ENCODE peak calls at places on chromosomes 4 and X, in five cellular contexts. F is T47D, G is HCT116, I is HepG2, Y is K562. M is an unnamed sample.

GRCh38 chr4:176185068-176185467 is 10.3 kb downstream of the SPATA4 start:
- DNase-seq in Y (no peak), I (no peak), F (no peak), G (no peak), M (no peak)

GRCh38 chr4:165440415-165440882 is 61.6 kb downstream of the CPE start:
- DNase-seq in G (peak), F (no peak), Y (no peak), I (peak), M (peak)

GRCh38 chr4:85491527-85491926 is 16.6 kb downstream of the ARHGAP24 start:
- DNase-seq in G (no peak), I (no peak), Y (no peak), F (no peak), M (no peak)

GRCh38 chrX:20989361-20989760 is 384.9 kb upstream of the CNKSR2 start:
- DNase-seq in F (no peak), Y (no peak), G (no peak), I (no peak), M (no peak)

GRCh38 chrX:119698835-119699234 is 5.9 kb upstream of the SEPTIN6 start:
- DNase-seq in Y (peak), I (peak), G (peak), F (peak), M (peak)

GRCh38 chr4:53476232-53477037 is 99.0 kb downstream of the FIP1L1 start:
- DNase-seq in G (no peak), F (no peak), I (no peak), Y (no peak), M (no peak)

GRCh38 chrX:125289209-125289608 is 30.5 kb upstream of the TEX13C start:
- DNase-seq in I (peak), Y (no peak), G (no peak), F (no peak), M (no peak)

GRCh38 chr4:25060586-25061340 is 30.0 kb upstream of the LGI2 start:
- DNase-seq in F (no peak), I (no peak), Y (no peak), G (no peak), M (no peak)

GRCh38 chr4:176052744-176053143 is 12.9 kb upstream of the WDR17 start:
- DNase-seq in Y (no peak), G (no peak), I (no peak), F (no peak), M (no peak)

GRCh38 chrX:53435997-53436396 is 1.8 kb upstream of the HSD17B10 start:
- DNase-seq in F (peak), G (peak), Y (peak), I (peak), M (peak)

DNA sequence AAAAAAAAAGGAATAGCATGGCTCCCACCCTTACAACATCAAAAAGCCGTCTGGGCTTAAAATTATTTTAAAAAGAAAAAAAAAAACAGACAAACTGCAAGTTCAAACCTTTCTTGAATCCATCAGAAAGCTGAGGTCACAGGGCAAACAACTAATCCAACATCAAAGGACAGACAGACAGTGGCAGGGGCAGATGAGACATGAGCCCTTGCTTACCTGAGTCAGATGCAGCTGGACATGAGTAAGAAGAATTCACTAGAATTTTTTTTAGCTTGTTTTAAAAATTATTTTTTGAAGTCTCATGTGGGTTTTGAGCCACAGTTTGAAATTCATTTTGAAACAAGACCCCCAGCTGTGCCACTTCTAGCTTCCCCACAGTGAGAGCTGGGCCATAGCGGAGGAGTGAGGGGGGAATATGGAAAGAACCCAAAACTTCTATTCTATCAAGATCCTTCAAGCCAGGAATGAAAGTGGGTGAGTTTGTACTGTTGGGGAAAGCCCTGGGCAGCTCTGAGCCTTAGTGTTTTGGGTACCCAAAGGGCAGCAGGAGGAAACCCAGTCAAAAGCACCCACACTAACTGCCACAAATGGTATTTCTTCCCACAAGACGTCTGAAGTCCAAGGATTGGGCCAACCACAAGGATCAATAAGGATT is 111.4 kb downstream of the ATXN3L start:
- DNase-seq in G (no peak), Y (no peak), I (peak), F (no peak), M (no peak)
- TF ChIP-seq JUND in G (no peak), Y (no peak), I (no peak), F (no peak), M (no peak)

DNA sequence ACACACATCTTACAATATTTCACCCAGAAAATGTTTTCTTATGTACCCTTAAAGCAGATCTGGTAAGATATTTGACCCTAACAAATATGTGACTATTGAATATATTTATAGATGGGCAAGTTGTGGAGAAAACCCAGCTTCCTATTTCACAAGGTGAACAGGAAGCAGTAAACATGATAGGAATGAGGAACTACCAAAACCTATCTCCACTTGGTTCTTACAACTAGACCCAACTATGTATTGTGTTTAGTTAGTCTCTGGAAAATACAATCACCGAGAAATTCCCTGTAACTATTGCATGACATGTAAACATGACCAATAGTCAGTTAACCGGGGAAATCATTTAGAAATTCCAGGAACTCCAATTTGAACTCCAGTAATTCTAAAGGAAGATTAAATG is 8.4 kb upstream of the RXFP1 start:
- DNase-seq in G (no peak), F (no peak), Y (no peak), I (no peak), M (no peak)
- TF ChIP-seq JUND in G (no peak), F (no peak), Y (no peak), I (no peak), M (no peak)

DNA sequence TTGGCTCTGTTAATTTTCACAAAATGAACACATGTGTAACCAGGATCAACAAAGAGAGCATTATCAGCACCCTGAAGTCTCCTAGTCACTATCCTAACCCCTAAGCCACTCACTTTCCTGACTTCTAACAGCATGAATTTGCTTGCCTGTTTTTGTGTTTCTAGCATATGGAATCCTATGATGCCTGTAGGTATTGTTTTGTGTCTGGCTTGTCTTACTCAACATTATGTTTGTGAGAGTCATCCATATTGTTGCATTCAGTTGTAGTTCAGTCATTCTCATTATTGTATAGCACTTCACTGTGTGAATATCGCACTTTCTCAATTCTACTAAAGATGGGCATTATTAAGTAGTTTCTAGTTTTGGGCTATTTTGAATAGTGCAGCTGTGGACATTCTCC is 15.6 kb downstream of the EDNRA start:
- DNase-seq in Y (no peak), I (no peak), F (no peak), G (no peak), M (no peak)
- TF ChIP-seq JUND in Y (no peak), I (no peak), F (no peak), G (no peak), M (no peak)

DNA sequence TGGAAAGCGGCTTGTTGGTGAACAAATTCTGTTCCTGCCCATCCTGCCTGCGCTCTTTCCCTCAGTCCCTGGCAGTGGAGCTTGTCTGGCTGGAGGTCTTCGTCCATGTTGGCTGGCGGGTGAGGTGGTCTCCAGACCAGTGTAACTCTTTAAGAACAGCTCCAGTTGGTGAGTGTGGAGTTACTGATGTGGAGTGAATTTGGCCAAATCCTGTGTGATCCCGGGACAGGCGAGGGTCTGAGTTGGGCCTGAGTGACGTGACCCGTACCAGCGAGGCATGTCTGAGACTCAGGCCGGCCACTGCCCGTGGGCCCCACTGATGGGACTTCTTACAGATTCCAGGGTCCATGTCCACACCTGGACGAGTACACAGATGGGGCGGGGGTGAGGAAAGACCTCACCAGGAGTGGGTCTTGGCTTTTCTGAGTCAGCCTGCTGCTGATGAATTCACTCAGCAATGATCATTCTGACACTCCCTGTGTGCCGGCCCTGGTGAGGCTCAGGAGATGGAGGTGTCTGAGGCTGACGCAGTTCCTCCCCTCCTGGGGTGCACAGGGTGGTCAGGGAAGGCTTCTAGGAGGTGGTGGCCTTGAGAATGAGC is 45.5 kb downstream of the PSAPL1 start:
- DNase-seq in I (no peak), F (no peak), G (no peak), Y (no peak), M (peak)
- TF ChIP-seq JUND in I (no peak), F (no peak), G (no peak), Y (no peak), M (no peak)

DNA sequence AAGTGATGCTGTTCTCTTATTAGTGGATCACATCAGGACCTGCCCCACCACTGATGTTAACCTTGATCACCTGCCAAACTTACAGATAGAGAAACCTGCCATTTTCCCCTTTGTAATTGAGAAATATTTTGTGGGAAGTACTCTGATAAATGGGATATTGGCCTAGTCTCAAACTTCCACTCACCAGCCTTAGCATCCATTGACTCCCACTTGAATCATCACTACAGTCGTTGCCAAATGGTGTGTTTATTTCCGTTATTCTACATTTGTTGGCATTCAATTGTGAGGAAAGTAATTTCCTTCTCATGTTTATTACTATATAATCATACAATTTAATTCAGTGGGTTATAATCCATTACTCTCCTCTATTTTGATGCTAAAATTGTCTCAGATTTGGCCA is 156.5 kb upstream of the CXCL13 start:
- DNase-seq in F (no peak), G (no peak), Y (no peak), I (no peak), M (no peak)
- TF ChIP-seq JUND in F (no peak), G (no peak), Y (no peak), I (no peak), M (no peak)

M was measured in SK-N-SH.